ENCODE peak calls at places on chromosomes 4 and X, in five cellular contexts. D is hepatocyte, T is NB4, S is astrocyte of the spinal cord, W is upper lobe of left lung. Q is an unnamed sample.

GRCh38 chr4:2362286-2363055 is 56.0 kb downstream of the ZFYVE28 start:
- DNase-seq in D (no peak), S (no peak), W (no peak), T (no peak), Q (no peak)

GRCh38 chrX:127888767-127889166 is 163.4 kb downstream of the ACTRT1 start:
- DNase-seq in W (no peak), D (no peak), S (no peak), T (no peak), Q (no peak)

GRCh38 chr4:173411106-173411703 is 12.3 kb upstream of the SCRG1 start:
- DNase-seq in T (peak), W (no peak), S (no peak), D (no peak), Q (no peak)

GRCh38 chrX:30270639-30271038 is 23.7 kb downstream of the MAGEB1 start:
- DNase-seq in S (no peak), W (no peak), D (no peak), T (no peak), Q (no peak)

GRCh38 chr4:139557506-139558110 is 1.6 kb upstream of the SETD7 start:
- DNase-seq in W (peak), S (no peak), D (no peak), T (peak), Q (no peak)

GRCh38 chrX:23765449-23765848 is 17.5 kb upstream of the SAT1 start:
- DNase-seq in D (no peak), W (no peak), T (no peak), S (no peak), Q (no peak)

GRCh38 chr4:156190606-156191005 is 236.9 kb upstream of the CTSO start:
- DNase-seq in T (no peak), S (peak), W (no peak), D (no peak), Q (no peak)

GRCh38 chr4:175874290-175874689 is 62.2 kb upstream of the GPM6A start:
- DNase-seq in D (no peak), W (no peak), T (no peak), S (no peak), Q (no peak)

GRCh38 chr4:173990126-173990878 is 293.2 kb downstream of the FBXO8 start:
- DNase-seq in S (peak), D (peak), T (peak), W (no peak), Q (no peak)

GRCh38 chr4:122746485-122746965 is 14.0 kb downstream of the BBS12 start:
- DNase-seq in S (no peak), D (no peak), W (no peak), T (peak), Q (no peak)

DNA sequence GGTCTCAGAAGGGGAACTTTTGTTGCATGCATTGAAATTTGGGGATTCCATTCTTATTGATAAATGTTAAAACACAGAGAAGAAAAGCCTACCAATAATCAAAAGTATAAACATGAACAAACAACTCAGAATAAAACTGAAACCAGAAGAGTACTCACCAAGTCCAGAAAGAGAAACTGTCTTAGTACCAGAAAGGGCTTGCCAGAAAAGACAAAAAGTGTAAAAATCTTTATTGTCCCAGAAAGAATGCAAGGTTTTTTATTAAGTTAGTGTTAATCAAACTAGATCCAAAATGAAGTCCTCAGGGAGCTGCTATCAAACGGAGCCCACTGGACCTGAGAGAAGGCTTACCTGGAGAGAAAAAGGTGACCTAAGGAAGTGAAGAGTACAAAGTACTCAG is 897.5 kb downstream of the PCDH7 start:
- DNase-seq in S (no peak), T (no peak), D (no peak), W (no peak), Q (no peak)
- H3K4me3 ChIP-seq in S (no peak), T (no peak), D (no peak), W (no peak), Q (no peak)

GRCh38 chr4:104451573-104451972 is 43.1 kb downstream of the CXXC4 start:
- DNase-seq in T (peak), S (peak), D (peak), W (no peak), Q (no peak)
- TF ChIP-seq CTCF in T (no peak), S (peak), D (peak), W (no peak), Q (no peak)

GRCh38 chrX:78624884-78625283 is 34.2 kb downstream of the RTL3 start:
- DNase-seq in T (peak), D (no peak), W (no peak), S (no peak), Q (no peak)
- H3K4me3 ChIP-seq in T (no peak), D (no peak), W (no peak), S (no peak), Q (no peak)

GRCh38 chrX:137855490-137855889 is 289.6 kb downstream of the ZIC3 start:
- DNase-seq in W (no peak), T (no peak), S (no peak), D (no peak), Q (no peak)
- TF ChIP-seq CTCF in W (no peak), T (no peak), S (no peak), D (no peak), Q (no peak)

GRCh38 chr4:87012265-87012953 is 77.6 kb downstream of the AFF1 start:
- DNase-seq in T (no peak), S (no peak), D (peak), W (no peak), Q (no peak)
- H3K4me3 ChIP-seq in T (no peak), S (no peak), D (no peak), W (no peak), Q (no peak)

GRCh38 chrX:3263681-3264126 is 82.7 kb downstream of the MXRA5 start:
- DNase-seq in T (no peak), S (no peak), D (no peak), W (no peak), Q (no peak)
- TF ChIP-seq CTCF in T (no peak), S (no peak), D (no peak), W (no peak), Q (no peak)

GRCh38 chrX:72107841-72108590 is 23.7 kb downstream of the RTL5 start:
- DNase-seq in S (no peak), W (no peak), D (no peak), T (peak), Q (no peak)
- H3K4me3 ChIP-seq in S (no peak), W (no peak), D (no peak), T (no peak), Q (no peak)

Q was measured in CD8-positive, alpha-beta T cell.